ENCODE peak calls at places on chromosome 17, in six cellular contexts. M is Ammon's horn; B is NCI-H1092; D is stimulated activated CD8-positive, alpha-beta memory T cell treated with anti-CD3 and anti-CD28 coated beads, Interleukin-7, amount 100 ng/mL, for 1 hour; H is glutamatergic neuron; J is left cardiac atrium. Z is an unnamed sample.

GRCh38 chr17:4782652-4783051 is 3.5 kb downstream of the VMO1 start:
- DNase-seq in M (no peak), B (no peak), D (no peak), H (no peak), J (no peak), Z (no peak)

GRCh38 chr17:76623271-76624146 is 20.0 kb downstream of the ST6GALNAC1 start:
- DNase-seq in M (peak; percentile 74), B (peak; percentile 17), D (peak; percentile 53), H (peak; percentile 88), J (peak; percentile 80), Z (peak; percentile 41)

GRCh38 chr17:73784015-73784603 is 139.9 kb upstream of the SDK2 start:
- DNase-seq in M (no peak), B (peak; percentile 54), D (no peak), H (no peak), J (no peak), Z (no peak)

GRCh38 chr17:49438885-49439284 is 24.2 kb upstream of the PHB1 start:
- DNase-seq in M (peak; percentile 28), B (no peak), D (no peak), H (no peak), J (no peak), Z (peak; percentile 84)

GRCh38 chr17:37067555-37068111 is 118.9 kb downstream of the AATF start:
- DNase-seq in M (no peak), B (no peak), D (no peak), H (no peak), J (peak; percentile 37), Z (no peak)

GRCh38 chr17:80126449-80126715 is 20.5 kb downstream of the EIF4A3 start:
- DNase-seq in M (no peak), B (no peak), D (no peak), H (no peak), J (no peak), Z (no peak)

GRCh38 chr17:76940738-76941350 is 72.6 kb downstream of the MGAT5B start:
- DNase-seq in M (no peak), B (no peak), D (no peak), H (no peak), J (no peak), Z (no peak)

GRCh38 chr17:7755095-7755890 is 37.7 kb downstream of the DNAH2 start:
- DNase-seq in M (no peak), B (no peak), D (no peak), H (no peak), J (no peak), Z (no peak)

GRCh38 chr17:79597996-79598557 is 12.8 kb downstream of the RBFOX3 start:
- DNase-seq in M (no peak), B (no peak), D (no peak), H (no peak), J (no peak), Z (no peak)

GRCh38 chr17:77649717-77650211 is 308.7 kb upstream of the TNRC6C start:
- DNase-seq in M (no peak), B (no peak), D (no peak), H (no peak), J (no peak), Z (no peak)

GRCh38 chr17:491086-492014 is 138.7 kb upstream of the RPH3AL start:
- DNase-seq in M (no peak), B (no peak), D (no peak), H (peak; percentile 60), J (peak; percentile 59), Z (no peak)

GRCh38 chr17:52106638-52107261 is 51.8 kb downstream of the CA10 start:
- DNase-seq in M (peak; percentile 65), B (peak; percentile 11), D (peak; percentile 5), H (peak; percentile 62), J (peak; percentile 31), Z (peak; percentile 2)

GRCh38 chr17:31355935-31356334 is 34.5 kb upstream of the EVI2A start:
- DNase-seq in M (no peak), B (no peak), D (no peak), H (no peak), J (no peak), Z (no peak)

GRCh38 chr17:78815696-78816095 is 24.9 kb downstream of the USP36 start:
- DNase-seq in M (no peak), B (no peak), D (no peak), H (no peak), J (no peak), Z (no peak)

GRCh38 chr17:42744283-42744805 is 496 bp downstream of the EZH1 start:
- DNase-seq in M (peak; percentile 67), B (peak; percentile 56), D (peak; percentile 32), H (peak; percentile 46), J (peak; percentile 83), Z (peak; percentile 50)

GRCh38 chr17:79047923-79048825 is 24.2 kb downstream of the C1QTNF1 start:
- DNase-seq in M (no peak), B (no peak), D (no peak), H (no peak), J (peak; percentile 47), Z (no peak)

GRCh38 chr17:42200702-42201101 is 6.4 kb upstream of the GHDC start:
- DNase-seq in M (peak; percentile 64), B (no peak), D (no peak), H (no peak), J (peak; percentile 77), Z (no peak)

GRCh38 chr17:13024033-13024432 is 6.2 kb upstream of the ELAC2 start:
- DNase-seq in M (no peak), B (no peak), D (no peak), H (no peak), J (no peak), Z (no peak)

GRCh38 chr17:49646391-49647255 is 31.3 kb downstream of the SPOP start:
- DNase-seq in M (no peak), B (no peak), D (no peak), H (no peak), J (no peak), Z (peak; percentile 15)

GRCh38 chr17:60652484-60653247 is 25.0 kb upstream of the BCAS3 start:
- DNase-seq in M (no peak), B (no peak), D (no peak), H (no peak), J (no peak), Z (peak; percentile 78)

GRCh38 chr17:74731347-74731605 is 5.8 kb upstream of the RAB37 start:
- DNase-seq in M (no peak), B (no peak), D (no peak), H (no peak), J (no peak), Z (no peak)

GRCh38 chr17:2933606-2934005 is 129.8 kb downstream of the OR1D5 start:
- DNase-seq in M (no peak), B (no peak), D (no peak), H (no peak), J (no peak), Z (no peak)

GRCh38 chr17:69492410-69493071 is 78.0 kb downstream of the MAP2K6 start:
- DNase-seq in M (no peak), B (no peak), D (no peak), H (no peak), J (no peak), Z (no peak)

GRCh38 chr17:49582055-49582703 is 6.5 kb downstream of the NXPH3 start:
- DNase-seq in M (no peak), B (no peak), D (no peak), H (no peak), J (no peak), Z (no peak)

GRCh38 chr17:76542566-76542971 is 2.7 kb downstream of the PRCD start:
- DNase-seq in M (no peak), B (no peak), D (no peak), H (no peak), J (no peak), Z (no peak)

GRCh38 chr17:41462705-41463104 is 4.5 kb downstream of the KRT32 start:
- DNase-seq in M (no peak), B (no peak), D (no peak), H (no peak), J (no peak), Z (no peak)

GRCh38 chr17:77356109-77356689 is 215.4 kb downstream of the SEC14L1 start:
- DNase-seq in M (no peak), B (no peak), D (no peak), H (no peak), J (no peak), Z (no peak)

Z was measured in MV-4-11.